ENCODE peak calls at places on chromosomes 16 and 17, in ten cellular contexts. X is activated T-cell treated with anti-CD3 and anti-CD28 coated beads for 24 hours; I is effector CD4-positive, alpha-beta T cell; P is mesenchymal stem cell; F is RCC 7860; G is hepatic stellate cell; Y is hippocampal formation; U is stomach; M is HFFc6; L is AG08396. D is an unnamed sample.

GRCh38 chr16:1543085-1543896 is 9.8 kb downstream of the TMEM204 start:
- DNase-seq in M (peak; percentile 86), F (peak; percentile 87), X (peak; percentile 62), P (peak; percentile 95), I (no peak), U (peak; percentile 32), L (peak; percentile 51), Y (no peak), G (peak; percentile 92), D (peak; percentile 29)

GRCh38 chr17:81930142-81931125 is 2.9 kb upstream of the MAFG start:
- DNase-seq in Y (no peak), M (no peak), G (no peak), U (no peak), P (no peak), X (no peak), I (no peak), F (no peak), L (no peak), D (no peak)

GRCh38 chr17:62100050-62100449 is 35.0 kb upstream of the MED13 start:
- DNase-seq in X (no peak), F (no peak), L (no peak), G (no peak), U (no peak), M (no peak), I (no peak), P (no peak), Y (no peak), D (no peak)

GRCh38 chr16:81315271-81316175 is 761 bp downstream of the GAN start:
- DNase-seq in P (peak; percentile 69), L (peak; percentile 72), I (peak; percentile 20), F (no peak), U (peak; percentile 68), G (peak; percentile 53), M (peak; percentile 50), X (peak; percentile 25), Y (peak; percentile 13), D (peak; percentile 72)

GRCh38 chr16:9151597-9151996 is 60.2 kb downstream of the HAPSTR1 start:
- DNase-seq in L (peak; percentile 68), Y (no peak), G (peak; percentile 47), P (peak; percentile 95), M (peak; percentile 31), X (no peak), F (no peak), U (no peak), I (no peak), D (no peak)

GRCh38 chr16:81401035-81401950 is 43.3 kb upstream of the CMIP start:
- DNase-seq in L (peak; percentile 57), M (peak; percentile 74), I (no peak), F (peak; percentile 56), X (no peak), U (no peak), Y (no peak), G (peak; percentile 85), P (peak; percentile 33), D (no peak)

GRCh38 chr17:47731396-47731795 is 1.6 kb upstream of the TBX21 start:
- DNase-seq in F (no peak), Y (no peak), P (no peak), M (no peak), U (no peak), G (no peak), X (no peak), I (no peak), L (no peak), D (peak; percentile 4)

GRCh38 chr17:36972186-36972686 is 23.5 kb downstream of the AATF start:
- DNase-seq in M (no peak), P (no peak), G (no peak), Y (no peak), F (peak; percentile 45), L (no peak), X (no peak), I (no peak), U (no peak), D (no peak)

GRCh38 chr16:23025692-23026305 is 123.5 kb downstream of the USP31 start:
- DNase-seq in Y (no peak), P (no peak), U (no peak), X (no peak), I (no peak), M (peak; percentile 13), F (no peak), L (no peak), G (no peak), D (no peak)

GRCh38 chr17:76150712-76151622 is 9.9 kb upstream of the FOXJ1 start:
- DNase-seq in M (no peak), I (no peak), U (no peak), F (no peak), Y (no peak), L (no peak), G (no peak), X (no peak), P (no peak), D (no peak)

GRCh38 chr17:16932156-16932555 is 39.8 kb downstream of the TNFRSF13B start:
- DNase-seq in G (no peak), M (no peak), P (no peak), L (no peak), X (no peak), I (no peak), U (no peak), Y (no peak), F (no peak), D (peak; percentile 24)

GRCh38 chr16:15843635-15844279 is 13.1 kb downstream of the MYH11 start:
- DNase-seq in U (no peak), G (no peak), L (peak; percentile 35), X (no peak), P (no peak), Y (no peak), I (no peak), F (peak; percentile 7), M (peak; percentile 15), D (no peak)

GRCh38 chr17:30831257-30831656 is 509 bp upstream of the ATAD5 start:
- DNase-seq in P (no peak), Y (no peak), I (no peak), L (no peak), U (no peak), X (no peak), M (no peak), G (no peak), F (no peak), D (no peak)

GRCh38 chr16:83878838-83879237 is 20.1 kb upstream of the MLYCD start:
- DNase-seq in X (no peak), M (peak; percentile 38), F (peak; percentile 38), U (no peak), I (no peak), L (peak; percentile 47), Y (peak; percentile 8), P (peak; percentile 67), G (peak; percentile 38), D (no peak)

GRCh38 chr16:23607740-23608139 is 11.6 kb upstream of the NDUFAB1 start:
- DNase-seq in Y (no peak), M (peak; percentile 46), X (no peak), F (no peak), L (no peak), P (no peak), I (no peak), G (no peak), U (no peak), D (no peak)

GRCh38 chr17:10683853-10684252 is 13.5 kb downstream of the SCO1 start:
- DNase-seq in F (peak; percentile 10), P (peak; percentile 43), U (no peak), M (peak; percentile 37), G (peak; percentile 26), X (no peak), L (peak; percentile 28), Y (no peak), I (no peak), D (no peak)

GRCh38 chr17:58331815-58332719 is 3.5 kb upstream of the TSPOAP1 start:
- DNase-seq in F (no peak), L (no peak), P (no peak), Y (no peak), I (peak; percentile 76), U (peak; percentile 74), X (peak; percentile 91), M (no peak), G (no peak), D (no peak)

GRCh38 chr17:66855204-66855603 is 20.3 kb downstream of the CACNG5 start:
- DNase-seq in X (no peak), Y (no peak), L (no peak), P (no peak), I (peak; percentile 26), F (no peak), U (no peak), G (no peak), M (no peak), D (no peak)

GRCh38 chr17:31509095-31509804 is 117.8 kb downstream of the RAB11FIP4 start:
- DNase-seq in L (no peak), U (no peak), P (no peak), Y (no peak), M (no peak), G (no peak), I (no peak), X (no peak), F (no peak), D (no peak)

GRCh38 chr16:12095275-12096161 is 119.0 kb downstream of the SNX29 start:
- DNase-seq in U (peak; percentile 70), M (peak; percentile 32), L (peak; percentile 63), X (peak; percentile 46), F (peak; percentile 6), G (peak; percentile 62), P (peak; percentile 69), Y (peak; percentile 68), I (peak; percentile 63), D (peak; percentile 81)

GRCh38 chr17:68089881-68090280 is 54.3 kb downstream of the KPNA2 start:
- DNase-seq in I (no peak), L (no peak), P (peak; percentile 70), M (peak; percentile 27), U (peak; percentile 64), G (peak; percentile 27), F (peak; percentile 71), Y (no peak), X (no peak), D (no peak)

GRCh38 chr16:17607075-17607509 is 136.3 kb upstream of the XYLT1 start:
- DNase-seq in I (no peak), P (no peak), F (no peak), G (no peak), L (no peak), U (no peak), M (no peak), X (no peak), Y (no peak), D (no peak)

GRCh38 chr16:47787695-47788094 is 326.6 kb downstream of the PHKB start:
- DNase-seq in U (no peak), F (no peak), G (no peak), M (no peak), P (peak; percentile 27), I (no peak), L (no peak), X (no peak), Y (no peak), D (no peak)

GRCh38 chr17:82661717-82662683 is 13.8 kb upstream of the WDR45B start:
- DNase-seq in Y (no peak), L (no peak), G (no peak), F (no peak), M (no peak), U (no peak), X (no peak), P (no peak), I (no peak), D (no peak)

GRCh38 chr17:62109378-62109902 is 44.4 kb upstream of the MED13 start:
- DNase-seq in P (peak; percentile 42), M (peak; percentile 75), Y (no peak), L (peak; percentile 70), I (peak; percentile 17), X (peak; percentile 35), U (peak; percentile 86), G (peak; percentile 40), F (peak; percentile 79), D (no peak)

GRCh38 chr17:40100669-40101366 is 429 bp upstream of the NR1D1 start:
- DNase-seq in F (peak; percentile 94), G (peak; percentile 99), U (peak; percentile 99), I (peak; percentile 86), M (peak; percentile 99), X (peak; percentile 89), Y (peak; percentile 90), L (peak; percentile 97), P (peak; percentile 99), D (peak; percentile 99)

GRCh38 chr16:27154573-27155521 is 48.5 kb upstream of the KDM8 start:
- DNase-seq in Y (no peak), F (no peak), X (peak; percentile 57), U (peak; percentile 57), M (no peak), I (peak; percentile 58), P (peak; percentile 43), G (peak; percentile 64), L (peak; percentile 76), D (peak; percentile 57)